ENCODE peak calls at places on chromosomes 12 and 14, in nine cellular contexts. One of them, this sample, is unnamed.

GRCh38 chr12:43917896-43918295 is 82.0 kb downstream of the TMEM117 start:
- DNase-seq in endodermal cell: no peak
- DNase-seq in T-helper 1 cell: no peak
- DNase-seq in spleen: no peak
- DNase-seq in RPMI7951: no peak
- DNase-seq in HL-60: no peak
- DNase-seq in NCI-H345: no peak
- DNase-seq in mesothelial cell of epicardium: no peak
- DNase-seq in CD8-positive, alpha-beta T cell: no peak
- DNase-seq in this sample: no peak

GRCh38 chr12:46160081-46160980 is 108.5 kb downstream of the SLC38A1 start:
- DNase-seq in endodermal cell: no peak
- DNase-seq in T-helper 1 cell: no peak
- DNase-seq in spleen: no peak
- DNase-seq in RPMI7951: peak
- DNase-seq in HL-60: no peak
- DNase-seq in NCI-H345: no peak
- DNase-seq in mesothelial cell of epicardium: no peak
- DNase-seq in CD8-positive, alpha-beta T cell: no peak
- DNase-seq in this sample: peak

GRCh38 chr12:88400302-88400701 is 180.0 kb downstream of the KITLG start:
- DNase-seq in endodermal cell: no peak
- DNase-seq in T-helper 1 cell: no peak
- DNase-seq in spleen: no peak
- DNase-seq in RPMI7951: no peak
- DNase-seq in HL-60: peak
- DNase-seq in NCI-H345: no peak
- DNase-seq in mesothelial cell of epicardium: no peak
- DNase-seq in CD8-positive, alpha-beta T cell: no peak
- DNase-seq in this sample: no peak

GRCh38 chr14:75342762-75343599 is 64.4 kb downstream of the FOS start:
- DNase-seq in endodermal cell: no peak
- DNase-seq in T-helper 1 cell: no peak
- DNase-seq in spleen: no peak
- DNase-seq in RPMI7951: no peak
- DNase-seq in HL-60: peak
- DNase-seq in NCI-H345: no peak
- DNase-seq in mesothelial cell of epicardium: no peak
- DNase-seq in CD8-positive, alpha-beta T cell: no peak
- DNase-seq in this sample: no peak

GRCh38 chr14:89000007-89000942 is 175.8 kb downstream of the TTC8 start:
- DNase-seq in endodermal cell: peak
- DNase-seq in T-helper 1 cell: no peak
- DNase-seq in spleen: no peak
- DNase-seq in RPMI7951: peak
- DNase-seq in HL-60: peak
- DNase-seq in NCI-H345: no peak
- DNase-seq in mesothelial cell of epicardium: no peak
- DNase-seq in CD8-positive, alpha-beta T cell: no peak
- DNase-seq in this sample: peak

GRCh38 chr12:44490181-44490580 is 385.9 kb downstream of the NELL2 start:
- DNase-seq in endodermal cell: no peak
- DNase-seq in T-helper 1 cell: no peak
- DNase-seq in spleen: no peak
- DNase-seq in RPMI7951: no peak
- DNase-seq in HL-60: no peak
- DNase-seq in NCI-H345: no peak
- DNase-seq in mesothelial cell of epicardium: no peak
- DNase-seq in CD8-positive, alpha-beta T cell: no peak
- DNase-seq in this sample: no peak

GRCh38 chr14:86787782-86788181 is 1205.2 kb downstream of the GALC start:
- DNase-seq in endodermal cell: no peak
- DNase-seq in T-helper 1 cell: no peak
- DNase-seq in spleen: no peak
- DNase-seq in RPMI7951: no peak
- DNase-seq in HL-60: no peak
- DNase-seq in NCI-H345: peak
- DNase-seq in mesothelial cell of epicardium: no peak
- DNase-seq in CD8-positive, alpha-beta T cell: no peak
- DNase-seq in this sample: peak

GRCh38 chr12:22631863-22632463 is 7.0 kb downstream of the ETNK1 start:
- DNase-seq in endodermal cell: no peak
- DNase-seq in T-helper 1 cell: no peak
- DNase-seq in spleen: no peak
- DNase-seq in RPMI7951: peak
- DNase-seq in HL-60: no peak
- DNase-seq in NCI-H345: no peak
- DNase-seq in mesothelial cell of epicardium: no peak
- DNase-seq in CD8-positive, alpha-beta T cell: no peak
- DNase-seq in this sample: peak

GRCh38 chr14:88380405-88380804 is 5.1 kb upstream of the SPATA7 start:
- DNase-seq in endodermal cell: peak
- DNase-seq in T-helper 1 cell: no peak
- DNase-seq in spleen: no peak
- DNase-seq in RPMI7951: peak
- DNase-seq in HL-60: no peak
- DNase-seq in NCI-H345: peak
- DNase-seq in mesothelial cell of epicardium: no peak
- DNase-seq in CD8-positive, alpha-beta T cell: no peak
- DNase-seq in this sample: peak

GRCh38 chr14:65847065-65847847 is 434.7 kb downstream of the FUT8 start:
- DNase-seq in endodermal cell: no peak
- DNase-seq in T-helper 1 cell: peak
- DNase-seq in spleen: no peak
- DNase-seq in RPMI7951: no peak
- DNase-seq in HL-60: no peak
- DNase-seq in NCI-H345: no peak
- DNase-seq in mesothelial cell of epicardium: peak
- DNase-seq in CD8-positive, alpha-beta T cell: peak
- DNase-seq in this sample: no peak

GRCh38 chr14:74973003-74973614 is 17.7 kb upstream of the PGF start:
- DNase-seq in endodermal cell: peak
- DNase-seq in T-helper 1 cell: no peak
- DNase-seq in spleen: peak
- DNase-seq in RPMI7951: peak
- DNase-seq in HL-60: peak
- DNase-seq in NCI-H345: no peak
- DNase-seq in mesothelial cell of epicardium: no peak
- DNase-seq in CD8-positive, alpha-beta T cell: peak
- DNase-seq in this sample: peak

GRCh38 chr12:116395381-116395780 is 117.9 kb upstream of the MED13L start:
- DNase-seq in endodermal cell: no peak
- DNase-seq in T-helper 1 cell: no peak
- DNase-seq in spleen: no peak
- DNase-seq in RPMI7951: no peak
- DNase-seq in HL-60: peak
- DNase-seq in NCI-H345: no peak
- DNase-seq in mesothelial cell of epicardium: no peak
- DNase-seq in CD8-positive, alpha-beta T cell: no peak
- DNase-seq in this sample: peak

GRCh38 chr12:105219261-105220018 is 16.5 kb downstream of the APPL2 start:
- DNase-seq in endodermal cell: no peak
- DNase-seq in T-helper 1 cell: no peak
- DNase-seq in spleen: no peak
- DNase-seq in RPMI7951: no peak
- DNase-seq in HL-60: no peak
- DNase-seq in NCI-H345: no peak
- DNase-seq in mesothelial cell of epicardium: no peak
- DNase-seq in CD8-positive, alpha-beta T cell: no peak
- DNase-seq in this sample: no peak

GRCh38 chr12:95074766-95075165 is 1.3 kb upstream of the NR2C1 start:
- DNase-seq in endodermal cell: no peak
- DNase-seq in T-helper 1 cell: no peak
- DNase-seq in spleen: no peak
- DNase-seq in RPMI7951: no peak
- DNase-seq in HL-60: no peak
- DNase-seq in NCI-H345: no peak
- DNase-seq in mesothelial cell of epicardium: no peak
- DNase-seq in CD8-positive, alpha-beta T cell: no peak
- DNase-seq in this sample: no peak

GRCh38 chr12:22527999-22528398 is 16.3 kb downstream of the C2CD5 start:
- DNase-seq in endodermal cell: no peak
- DNase-seq in T-helper 1 cell: no peak
- DNase-seq in spleen: no peak
- DNase-seq in RPMI7951: peak
- DNase-seq in HL-60: no peak
- DNase-seq in NCI-H345: no peak
- DNase-seq in mesothelial cell of epicardium: no peak
- DNase-seq in CD8-positive, alpha-beta T cell: no peak
- DNase-seq in this sample: peak

GRCh38 chr12:16189849-16190248 is 87.6 kb downstream of the SLC15A5 start:
- DNase-seq in endodermal cell: no peak
- DNase-seq in T-helper 1 cell: no peak
- DNase-seq in spleen: no peak
- DNase-seq in RPMI7951: peak
- DNase-seq in HL-60: peak
- DNase-seq in NCI-H345: no peak
- DNase-seq in mesothelial cell of epicardium: no peak
- DNase-seq in CD8-positive, alpha-beta T cell: no peak
- DNase-seq in this sample: no peak

GRCh38 chr14:70871863-70872677 is 35.2 kb upstream of the PCNX1 start:
- DNase-seq in endodermal cell: no peak
- DNase-seq in T-helper 1 cell: no peak
- DNase-seq in spleen: no peak
- DNase-seq in RPMI7951: peak
- DNase-seq in HL-60: no peak
- DNase-seq in NCI-H345: no peak
- DNase-seq in mesothelial cell of epicardium: no peak
- DNase-seq in CD8-positive, alpha-beta T cell: no peak
- DNase-seq in this sample: no peak

GRCh38 chr14:105067140-105067968 is 2.1 kb upstream of the GPR132 start:
- DNase-seq in endodermal cell: peak
- DNase-seq in T-helper 1 cell: peak
- DNase-seq in spleen: peak
- DNase-seq in RPMI7951: no peak
- DNase-seq in HL-60: peak
- DNase-seq in NCI-H345: no peak
- DNase-seq in mesothelial cell of epicardium: no peak
- DNase-seq in CD8-positive, alpha-beta T cell: peak
- DNase-seq in this sample: peak

GRCh38 chr12:5258498-5258897 is 173.4 kb upstream of the NTF3 start:
- DNase-seq in endodermal cell: no peak
- DNase-seq in T-helper 1 cell: no peak
- DNase-seq in spleen: no peak
- DNase-seq in RPMI7951: peak
- DNase-seq in HL-60: no peak
- DNase-seq in NCI-H345: no peak
- DNase-seq in mesothelial cell of epicardium: no peak
- DNase-seq in CD8-positive, alpha-beta T cell: no peak
- DNase-seq in this sample: peak

GRCh38 chr12:62785941-62786559 is 148.9 kb downstream of the PPM1H start:
- DNase-seq in endodermal cell: peak
- DNase-seq in T-helper 1 cell: no peak
- DNase-seq in spleen: no peak
- DNase-seq in RPMI7951: peak
- DNase-seq in HL-60: peak
- DNase-seq in NCI-H345: peak
- DNase-seq in mesothelial cell of epicardium: no peak
- DNase-seq in CD8-positive, alpha-beta T cell: no peak
- DNase-seq in this sample: peak

GRCh38 chr12:123139926-123140674 is 10.8 kb downstream of the PITPNM2 start:
- DNase-seq in endodermal cell: peak
- DNase-seq in T-helper 1 cell: no peak
- DNase-seq in spleen: peak
- DNase-seq in RPMI7951: peak
- DNase-seq in HL-60: no peak
- DNase-seq in NCI-H345: no peak
- DNase-seq in mesothelial cell of epicardium: no peak
- DNase-seq in CD8-positive, alpha-beta T cell: no peak
- DNase-seq in this sample: peak

GRCh38 chr12:132397934-132398385 is 68.6 kb upstream of the GALNT9 start:
- DNase-seq in endodermal cell: no peak
- DNase-seq in T-helper 1 cell: no peak
- DNase-seq in spleen: peak
- DNase-seq in RPMI7951: no peak
- DNase-seq in HL-60: no peak
- DNase-seq in NCI-H345: no peak
- DNase-seq in mesothelial cell of epicardium: no peak
- DNase-seq in CD8-positive, alpha-beta T cell: no peak
- DNase-seq in this sample: no peak

GRCh38 chr14:23094666-23095195 is at the start of gene ACIN1:
- DNase-seq in endodermal cell: peak
- DNase-seq in T-helper 1 cell: peak
- DNase-seq in spleen: peak
- DNase-seq in RPMI7951: peak
- DNase-seq in HL-60: peak
- DNase-seq in NCI-H345: no peak
- DNase-seq in mesothelial cell of epicardium: peak
- DNase-seq in CD8-positive, alpha-beta T cell: peak
- DNase-seq in this sample: peak

GRCh38 chr12:66724616-66725015 is 45.7 kb upstream of the GRIP1 start:
- DNase-seq in endodermal cell: no peak
- DNase-seq in T-helper 1 cell: no peak
- DNase-seq in spleen: no peak
- DNase-seq in RPMI7951: no peak
- DNase-seq in HL-60: no peak
- DNase-seq in NCI-H345: no peak
- DNase-seq in mesothelial cell of epicardium: no peak
- DNase-seq in CD8-positive, alpha-beta T cell: no peak
- DNase-seq in this sample: no peak

GRCh38 chr12:9673404-9674225 is 4.1 kb downstream of the CLEC2D start:
- DNase-seq in endodermal cell: peak
- DNase-seq in T-helper 1 cell: peak
- DNase-seq in spleen: peak
- DNase-seq in RPMI7951: peak
- DNase-seq in HL-60: no peak
- DNase-seq in NCI-H345: no peak
- DNase-seq in mesothelial cell of epicardium: no peak
- DNase-seq in CD8-positive, alpha-beta T cell: peak
- DNase-seq in this sample: peak

GRCh38 chr12:130873825-130874224 is 2.0 kb downstream of the RAN start:
- DNase-seq in endodermal cell: no peak
- DNase-seq in T-helper 1 cell: no peak
- DNase-seq in spleen: no peak
- DNase-seq in RPMI7951: no peak
- DNase-seq in HL-60: no peak
- DNase-seq in NCI-H345: no peak
- DNase-seq in mesothelial cell of epicardium: no peak
- DNase-seq in CD8-positive, alpha-beta T cell: no peak
- DNase-seq in this sample: no peak

GRCh38 chr14:99986416-99986815 is 78.8 kb upstream of the EVL start:
- DNase-seq in endodermal cell: no peak
- DNase-seq in T-helper 1 cell: no peak
- DNase-seq in spleen: no peak
- DNase-seq in RPMI7951: peak
- DNase-seq in HL-60: no peak
- DNase-seq in NCI-H345: no peak
- DNase-seq in mesothelial cell of epicardium: no peak
- DNase-seq in CD8-positive, alpha-beta T cell: no peak
- DNase-seq in this sample: peak

GRCh38 chr12:28253175-28253641 is 63.0 kb downstream of the CCDC91 start:
- DNase-seq in endodermal cell: no peak
- DNase-seq in T-helper 1 cell: no peak
- DNase-seq in spleen: no peak
- DNase-seq in RPMI7951: peak
- DNase-seq in HL-60: no peak
- DNase-seq in NCI-H345: no peak
- DNase-seq in mesothelial cell of epicardium: no peak
- DNase-seq in CD8-positive, alpha-beta T cell: no peak
- DNase-seq in this sample: peak

GRCh38 chr12:95582230-95583058 is 31.2 kb upstream of the USP44 start:
- DNase-seq in endodermal cell: no peak
- DNase-seq in T-helper 1 cell: no peak
- DNase-seq in spleen: no peak
- DNase-seq in RPMI7951: peak
- DNase-seq in HL-60: no peak
- DNase-seq in NCI-H345: peak
- DNase-seq in mesothelial cell of epicardium: no peak
- DNase-seq in CD8-positive, alpha-beta T cell: no peak
- DNase-seq in this sample: peak

GRCh38 chr14:54566410-54567223 is at the start of gene SAMD4A:
- DNase-seq in endodermal cell: peak
- DNase-seq in T-helper 1 cell: peak
- DNase-seq in spleen: peak
- DNase-seq in RPMI7951: peak
- DNase-seq in HL-60: peak
- DNase-seq in NCI-H345: peak
- DNase-seq in mesothelial cell of epicardium: peak
- DNase-seq in CD8-positive, alpha-beta T cell: peak
- DNase-seq in this sample: peak

GRCh38 chr14:99265571-99265970 is 6.4 kb downstream of the BCL11B start:
- DNase-seq in endodermal cell: no peak
- DNase-seq in T-helper 1 cell: no peak
- DNase-seq in spleen: no peak
- DNase-seq in RPMI7951: no peak
- DNase-seq in HL-60: no peak
- DNase-seq in NCI-H345: no peak
- DNase-seq in mesothelial cell of epicardium: no peak
- DNase-seq in CD8-positive, alpha-beta T cell: no peak
- DNase-seq in this sample: no peak

This sample was measured in EL.